ENCODE peak calls at places on chromosomes 4 and X, in ten cellular contexts. One of them, this sample, is unnamed.

GRCh38 chrX:21926116-21926515 is 14.4 kb upstream of the SMS start:
- DNase-seq in epithelial cell of esophagus: no peak
- DNase-seq in dorsolateral prefrontal cortex: no peak
- DNase-seq in AG04449: no peak
- DNase-seq in progenitor cell of endocrine pancreas: no peak
- DNase-seq in cardiac fibroblast: peak
- DNase-seq in cardiac muscle cell: no peak
- DNase-seq in PC-9: no peak
- DNase-seq in RWPE1: no peak
- DNase-seq in mesothelial cell of epicardium: no peak
- DNase-seq in this sample: no peak

GRCh38 chr4:75285837-75286236 is 228.4 kb downstream of the RCHY1 start:
- DNase-seq in cardiac muscle cell: no peak
- DNase-seq in cardiac fibroblast: no peak
- DNase-seq in epithelial cell of esophagus: no peak
- DNase-seq in RWPE1: no peak
- DNase-seq in mesothelial cell of epicardium: no peak
- DNase-seq in progenitor cell of endocrine pancreas: no peak
- DNase-seq in AG04449: no peak
- DNase-seq in PC-9: no peak
- DNase-seq in dorsolateral prefrontal cortex: no peak
- DNase-seq in this sample: no peak

GRCh38 chr4:139669859-139670258 is 4.2 kb downstream of the MGST2 start:
- DNase-seq in RWPE1: no peak
- DNase-seq in progenitor cell of endocrine pancreas: no peak
- DNase-seq in dorsolateral prefrontal cortex: no peak
- DNase-seq in mesothelial cell of epicardium: no peak
- DNase-seq in epithelial cell of esophagus: no peak
- DNase-seq in PC-9: no peak
- DNase-seq in AG04449: no peak
- DNase-seq in cardiac muscle cell: no peak
- DNase-seq in cardiac fibroblast: no peak
- DNase-seq in this sample: no peak

GRCh38 chr4:147103403-147103946 is 157.8 kb upstream of the TTC29 start:
- DNase-seq in cardiac fibroblast: peak
- DNase-seq in epithelial cell of esophagus: peak
- DNase-seq in RWPE1: peak
- DNase-seq in progenitor cell of endocrine pancreas: no peak
- DNase-seq in mesothelial cell of epicardium: no peak
- DNase-seq in cardiac muscle cell: peak
- DNase-seq in AG04449: peak
- DNase-seq in dorsolateral prefrontal cortex: no peak
- DNase-seq in PC-9: peak
- DNase-seq in this sample: peak

GRCh38 chr4:4599886-4600285 is 58.0 kb upstream of the STX18 start:
- DNase-seq in PC-9: no peak
- DNase-seq in epithelial cell of esophagus: no peak
- DNase-seq in cardiac muscle cell: no peak
- DNase-seq in AG04449: no peak
- DNase-seq in mesothelial cell of epicardium: no peak
- DNase-seq in cardiac fibroblast: no peak
- DNase-seq in RWPE1: no peak
- DNase-seq in progenitor cell of endocrine pancreas: no peak
- DNase-seq in dorsolateral prefrontal cortex: no peak
- DNase-seq in this sample: no peak

GRCh38 chrX:103941201-103941975 is 21.0 kb upstream of the TMSB15B start:
- DNase-seq in cardiac muscle cell: peak
- DNase-seq in dorsolateral prefrontal cortex: no peak
- DNase-seq in AG04449: no peak
- DNase-seq in cardiac fibroblast: peak
- DNase-seq in PC-9: no peak
- DNase-seq in progenitor cell of endocrine pancreas: no peak
- DNase-seq in epithelial cell of esophagus: peak
- DNase-seq in RWPE1: peak
- DNase-seq in mesothelial cell of epicardium: no peak
- DNase-seq in this sample: no peak

GRCh38 chr4:56976283-56976877 is 1.0 kb downstream of the NOA1 start:
- DNase-seq in dorsolateral prefrontal cortex: no peak
- DNase-seq in AG04449: no peak
- DNase-seq in mesothelial cell of epicardium: no peak
- DNase-seq in cardiac fibroblast: no peak
- DNase-seq in progenitor cell of endocrine pancreas: peak
- DNase-seq in PC-9: no peak
- DNase-seq in epithelial cell of esophagus: peak
- DNase-seq in RWPE1: no peak
- DNase-seq in cardiac muscle cell: peak
- DNase-seq in this sample: peak

GRCh38 chrX:108071578-108071977 is 19.8 kb downstream of the PSMD10 start:
- DNase-seq in PC-9: no peak
- DNase-seq in progenitor cell of endocrine pancreas: no peak
- DNase-seq in RWPE1: no peak
- DNase-seq in mesothelial cell of epicardium: no peak
- DNase-seq in AG04449: no peak
- DNase-seq in cardiac fibroblast: no peak
- DNase-seq in cardiac muscle cell: no peak
- DNase-seq in dorsolateral prefrontal cortex: no peak
- DNase-seq in epithelial cell of esophagus: peak
- DNase-seq in this sample: no peak

GRCh38 chr4:136810626-136811025 is 721.7 kb downstream of the PCDH18 start:
- DNase-seq in RWPE1: no peak
- DNase-seq in progenitor cell of endocrine pancreas: no peak
- DNase-seq in cardiac muscle cell: no peak
- DNase-seq in cardiac fibroblast: no peak
- DNase-seq in epithelial cell of esophagus: peak
- DNase-seq in PC-9: no peak
- DNase-seq in AG04449: no peak
- DNase-seq in mesothelial cell of epicardium: no peak
- DNase-seq in dorsolateral prefrontal cortex: no peak
- DNase-seq in this sample: no peak

GRCh38 chr4:118265312-118266144 is 87.3 kb downstream of the PRSS12 start:
- DNase-seq in PC-9: peak
- DNase-seq in cardiac muscle cell: no peak
- DNase-seq in RWPE1: no peak
- DNase-seq in progenitor cell of endocrine pancreas: no peak
- DNase-seq in mesothelial cell of epicardium: no peak
- DNase-seq in cardiac fibroblast: peak
- DNase-seq in dorsolateral prefrontal cortex: no peak
- DNase-seq in AG04449: no peak
- DNase-seq in epithelial cell of esophagus: peak
- DNase-seq in this sample: peak

GRCh38 chrX:39857780-39858179 is 240.0 kb downstream of the BCOR start:
- DNase-seq in cardiac fibroblast: no peak
- DNase-seq in progenitor cell of endocrine pancreas: no peak
- DNase-seq in dorsolateral prefrontal cortex: no peak
- DNase-seq in RWPE1: no peak
- DNase-seq in cardiac muscle cell: no peak
- DNase-seq in AG04449: no peak
- DNase-seq in PC-9: no peak
- DNase-seq in mesothelial cell of epicardium: no peak
- DNase-seq in epithelial cell of esophagus: peak
- DNase-seq in this sample: no peak

GRCh38 chrX:37047776-37048175 is 39.6 kb downstream of the FAM47C start:
- DNase-seq in epithelial cell of esophagus: no peak
- DNase-seq in cardiac fibroblast: no peak
- DNase-seq in mesothelial cell of epicardium: no peak
- DNase-seq in PC-9: no peak
- DNase-seq in RWPE1: no peak
- DNase-seq in AG04449: no peak
- DNase-seq in progenitor cell of endocrine pancreas: no peak
- DNase-seq in dorsolateral prefrontal cortex: no peak
- DNase-seq in cardiac muscle cell: no peak
- DNase-seq in this sample: no peak

GRCh38 chrX:44914532-44915198 is 41.7 kb downstream of the KDM6A start:
- DNase-seq in cardiac muscle cell: no peak
- DNase-seq in AG04449: no peak
- DNase-seq in progenitor cell of endocrine pancreas: no peak
- DNase-seq in cardiac fibroblast: peak
- DNase-seq in dorsolateral prefrontal cortex: no peak
- DNase-seq in RWPE1: no peak
- DNase-seq in epithelial cell of esophagus: peak
- DNase-seq in mesothelial cell of epicardium: no peak
- DNase-seq in PC-9: no peak
- DNase-seq in this sample: no peak

GRCh38 chr4:23782778-23783455 is 106.9 kb downstream of the PPARGC1A start:
- DNase-seq in PC-9: no peak
- DNase-seq in epithelial cell of esophagus: no peak
- DNase-seq in progenitor cell of endocrine pancreas: no peak
- DNase-seq in mesothelial cell of epicardium: no peak
- DNase-seq in RWPE1: no peak
- DNase-seq in dorsolateral prefrontal cortex: no peak
- DNase-seq in cardiac muscle cell: no peak
- DNase-seq in AG04449: no peak
- DNase-seq in cardiac fibroblast: peak
- DNase-seq in this sample: no peak

GRCh38 chrX:153755136-153755535 is 8.9 kb upstream of the PLXNB3 start:
- DNase-seq in dorsolateral prefrontal cortex: no peak
- DNase-seq in mesothelial cell of epicardium: no peak
- DNase-seq in cardiac muscle cell: no peak
- DNase-seq in epithelial cell of esophagus: no peak
- DNase-seq in cardiac fibroblast: no peak
- DNase-seq in progenitor cell of endocrine pancreas: no peak
- DNase-seq in AG04449: no peak
- DNase-seq in RWPE1: no peak
- DNase-seq in PC-9: no peak
- DNase-seq in this sample: no peak
- TF ChIP-seq CTCF in dorsolateral prefrontal cortex: no peak
- TF ChIP-seq CTCF in mesothelial cell of epicardium: no peak
- TF ChIP-seq CTCF in cardiac muscle cell: no peak
- TF ChIP-seq CTCF in epithelial cell of esophagus: no peak
- TF ChIP-seq CTCF in cardiac fibroblast: no peak
- TF ChIP-seq CTCF in progenitor cell of endocrine pancreas: no peak
- TF ChIP-seq CTCF in AG04449: no peak
- TF ChIP-seq CTCF in RWPE1: no peak
- TF ChIP-seq CTCF in PC-9: no peak
- TF ChIP-seq CTCF in this sample: no peak

GRCh38 chr4:169485084-169485483 is 127.3 kb downstream of the NEK1 start:
- DNase-seq in cardiac muscle cell: no peak
- DNase-seq in dorsolateral prefrontal cortex: no peak
- DNase-seq in RWPE1: no peak
- DNase-seq in cardiac fibroblast: peak
- DNase-seq in PC-9: no peak
- DNase-seq in epithelial cell of esophagus: peak
- DNase-seq in mesothelial cell of epicardium: no peak
- DNase-seq in AG04449: no peak
- DNase-seq in progenitor cell of endocrine pancreas: no peak
- DNase-seq in this sample: no peak

GRCh38 chr4:169485791-169486742 is 126.3 kb downstream of the NEK1 start:
- DNase-seq in progenitor cell of endocrine pancreas: peak
- DNase-seq in cardiac fibroblast: peak
- DNase-seq in cardiac muscle cell: peak
- DNase-seq in epithelial cell of esophagus: peak
- DNase-seq in PC-9: peak
- DNase-seq in dorsolateral prefrontal cortex: no peak
- DNase-seq in mesothelial cell of epicardium: no peak
- DNase-seq in RWPE1: peak
- DNase-seq in AG04449: no peak
- DNase-seq in this sample: no peak

DNA sequence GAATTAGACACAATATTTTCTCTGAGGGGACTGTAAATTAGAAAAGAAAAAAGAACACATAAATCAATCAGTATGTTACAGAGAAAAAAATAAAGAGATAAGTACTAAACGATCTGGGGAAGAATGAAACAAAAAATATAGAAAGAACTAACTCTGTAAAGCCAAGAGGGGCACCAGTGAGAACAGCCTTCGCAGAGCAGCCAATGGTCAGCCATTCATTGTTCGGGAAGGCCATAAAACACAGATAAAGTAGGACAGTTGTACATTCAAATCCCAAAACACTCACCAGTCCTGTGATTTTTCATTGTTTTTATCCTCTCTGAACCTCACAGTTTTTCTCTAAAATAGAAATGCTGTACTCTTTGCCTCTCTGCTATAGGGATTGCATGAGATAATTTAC is 127.9 kb downstream of the NEK1 start:
- DNase-seq in cardiac fibroblast: peak
- DNase-seq in dorsolateral prefrontal cortex: no peak
- DNase-seq in epithelial cell of esophagus: no peak
- DNase-seq in cardiac muscle cell: no peak
- DNase-seq in progenitor cell of endocrine pancreas: no peak
- DNase-seq in AG04449: no peak
- DNase-seq in mesothelial cell of epicardium: no peak
- DNase-seq in PC-9: no peak
- DNase-seq in RWPE1: no peak
- DNase-seq in this sample: no peak
- TF ChIP-seq CTCF in cardiac fibroblast: no peak
- TF ChIP-seq CTCF in dorsolateral prefrontal cortex: peak
- TF ChIP-seq CTCF in epithelial cell of esophagus: no peak
- TF ChIP-seq CTCF in cardiac muscle cell: peak
- TF ChIP-seq CTCF in progenitor cell of endocrine pancreas: peak
- TF ChIP-seq CTCF in AG04449: no peak
- TF ChIP-seq CTCF in mesothelial cell of epicardium: no peak
- TF ChIP-seq CTCF in PC-9: no peak
- TF ChIP-seq CTCF in RWPE1: no peak
- TF ChIP-seq CTCF in this sample: no peak

GRCh38 chr4:150582101-150582565 is at the start of gene MAB21L2:
- DNase-seq in cardiac fibroblast: no peak
- DNase-seq in epithelial cell of esophagus: no peak
- DNase-seq in PC-9: no peak
- DNase-seq in RWPE1: no peak
- DNase-seq in cardiac muscle cell: peak
- DNase-seq in mesothelial cell of epicardium: no peak
- DNase-seq in progenitor cell of endocrine pancreas: no peak
- DNase-seq in dorsolateral prefrontal cortex: no peak
- DNase-seq in AG04449: no peak
- DNase-seq in this sample: no peak
- TF ChIP-seq CTCF in cardiac fibroblast: no peak
- TF ChIP-seq CTCF in epithelial cell of esophagus: no peak
- TF ChIP-seq CTCF in PC-9: no peak
- TF ChIP-seq CTCF in RWPE1: no peak
- TF ChIP-seq CTCF in cardiac muscle cell: no peak
- TF ChIP-seq CTCF in mesothelial cell of epicardium: no peak
- TF ChIP-seq CTCF in progenitor cell of endocrine pancreas: no peak
- TF ChIP-seq CTCF in dorsolateral prefrontal cortex: no peak
- TF ChIP-seq CTCF in AG04449: no peak
- TF ChIP-seq CTCF in this sample: no peak

GRCh38 chrX:42752730-42753129 is 25.2 kb downstream of the PPP1R2C start:
- DNase-seq in progenitor cell of endocrine pancreas: no peak
- DNase-seq in RWPE1: no peak
- DNase-seq in dorsolateral prefrontal cortex: no peak
- DNase-seq in cardiac muscle cell: no peak
- DNase-seq in cardiac fibroblast: peak
- DNase-seq in AG04449: no peak
- DNase-seq in mesothelial cell of epicardium: no peak
- DNase-seq in epithelial cell of esophagus: no peak
- DNase-seq in PC-9: no peak
- DNase-seq in this sample: no peak
- TF ChIP-seq CTCF in progenitor cell of endocrine pancreas: no peak
- TF ChIP-seq CTCF in RWPE1: no peak
- TF ChIP-seq CTCF in dorsolateral prefrontal cortex: no peak
- TF ChIP-seq CTCF in cardiac muscle cell: no peak
- TF ChIP-seq CTCF in cardiac fibroblast: no peak
- TF ChIP-seq CTCF in AG04449: no peak
- TF ChIP-seq CTCF in mesothelial cell of epicardium: no peak
- TF ChIP-seq CTCF in epithelial cell of esophagus: no peak
- TF ChIP-seq CTCF in PC-9: no peak
- TF ChIP-seq CTCF in this sample: no peak